ENCODE peak calls at places on chromosomes 12 and 14, in ten cellular contexts. X is kidney epithelial cell, M is fibroblast of the aortic adventitia, K is lung, Y is left ventricle myocardium inferior, E is mesothelial cell of epicardium, W is cardiac fibroblast, Q is stomach, S is H9, P is type B pancreatic cell. Z is an unnamed sample.

GRCh38 chr14:53375573-53375972 is 222.4 kb upstream of the DDHD1 start:
- DNase-seq in E (no peak), W (no peak), M (no peak), Y (no peak), X (no peak), S (no peak), K (no peak), Q (no peak), P (no peak), Z (no peak)

GRCh38 chr14:99042376-99043257 is 229.4 kb downstream of the BCL11B start:
- DNase-seq in Q (peak), K (no peak), M (no peak), P (no peak), Y (no peak), X (no peak), E (no peak), W (no peak), S (no peak), Z (no peak)

GRCh38 chr12:49059385-49060232 is 985 bp downstream of the KMT2D start:
- DNase-seq in P (no peak), Q (no peak), S (no peak), W (peak), X (no peak), M (no peak), E (no peak), K (no peak), Y (no peak), Z (peak)

GRCh38 chr12:263574-263973 is 938 bp upstream of the SLC6A13 start:
- DNase-seq in P (no peak), Q (no peak), W (peak), M (no peak), Y (no peak), X (peak), K (no peak), S (no peak), E (no peak), Z (no peak)

GRCh38 chr12:81261508-81262207 is 183.8 kb downstream of the ACSS3 start:
- DNase-seq in S (no peak), M (no peak), E (no peak), P (no peak), X (no peak), Q (no peak), K (no peak), Y (no peak), W (no peak), Z (no peak)

GRCh38 chr14:104755621-104756020 is 2.7 kb downstream of the SIVA1 start:
- DNase-seq in Q (no peak), X (no peak), K (no peak), S (no peak), Y (no peak), E (no peak), P (no peak), M (no peak), W (no peak), Z (no peak)

GRCh38 chr14:102795060-102795925 is 18.0 kb downstream of the TRAF3 start:
- DNase-seq in E (no peak), K (peak), S (no peak), M (peak), W (peak), Y (peak), Q (peak), P (no peak), X (no peak), Z (peak)

GRCh38 chr14:94665121-94665520 is 52.9 kb downstream of the SERPINA3 start:
- DNase-seq in P (peak), S (no peak), K (no peak), W (peak), E (no peak), X (no peak), Q (no peak), M (peak), Y (no peak), Z (no peak)

GRCh38 chr12:87687362-87687761 is 341.8 kb downstream of the C12orf50 start:
- DNase-seq in X (no peak), Q (no peak), M (peak), Y (no peak), E (no peak), P (no peak), K (no peak), W (peak), S (peak), Z (no peak)

GRCh38 chr14:101604228-101604934 is 43.1 kb downstream of the DIO3 start:
- DNase-seq in P (no peak), W (no peak), K (peak), S (no peak), Y (peak), E (no peak), X (no peak), Q (no peak), M (no peak), Z (no peak)
- TF ChIP-seq CTCF in P (no peak), W (no peak), K (no peak), S (no peak), Y (no peak), E (no peak), X (no peak), Q (no peak), M (no peak), Z (no peak)

DNA sequence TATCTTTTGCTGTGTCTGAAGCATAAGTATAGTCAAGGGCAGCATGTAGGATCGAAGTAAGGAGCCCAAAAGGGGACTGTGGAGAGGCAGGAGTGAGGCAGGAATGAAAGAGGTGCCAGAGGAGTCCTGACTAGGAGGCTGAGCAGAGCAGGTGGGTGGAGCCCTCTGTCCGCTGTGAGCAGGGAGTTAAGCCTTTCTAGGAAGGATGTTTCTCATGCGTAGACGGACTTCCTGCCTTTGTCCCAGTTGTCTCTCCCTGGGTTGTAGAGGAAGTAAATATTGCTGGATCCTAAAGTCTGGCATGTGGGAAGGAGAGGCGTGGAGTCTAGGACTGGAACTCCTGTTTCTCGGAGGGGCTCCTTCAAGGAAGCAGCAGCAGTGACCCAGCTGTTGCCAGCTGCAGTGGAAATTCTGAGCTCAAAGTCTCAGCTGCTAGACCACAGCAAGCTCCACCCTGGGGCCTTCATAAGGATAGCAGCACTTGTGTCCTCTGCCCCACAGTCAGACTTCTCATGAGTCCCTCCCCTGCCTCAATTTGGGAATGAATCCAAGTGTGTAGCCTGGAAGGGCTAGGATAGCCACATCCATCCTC is 44.0 kb downstream of the RBMS2 start:
- DNase-seq in Y (peak), P (no peak), E (no peak), K (peak), Q (peak), X (peak), W (peak), M (peak), S (peak), Z (peak)
- TF ChIP-seq CTCF in Y (peak), P (no peak), E (no peak), K (no peak), Q (no peak), X (no peak), W (no peak), M (peak), S (no peak), Z (no peak)

DNA sequence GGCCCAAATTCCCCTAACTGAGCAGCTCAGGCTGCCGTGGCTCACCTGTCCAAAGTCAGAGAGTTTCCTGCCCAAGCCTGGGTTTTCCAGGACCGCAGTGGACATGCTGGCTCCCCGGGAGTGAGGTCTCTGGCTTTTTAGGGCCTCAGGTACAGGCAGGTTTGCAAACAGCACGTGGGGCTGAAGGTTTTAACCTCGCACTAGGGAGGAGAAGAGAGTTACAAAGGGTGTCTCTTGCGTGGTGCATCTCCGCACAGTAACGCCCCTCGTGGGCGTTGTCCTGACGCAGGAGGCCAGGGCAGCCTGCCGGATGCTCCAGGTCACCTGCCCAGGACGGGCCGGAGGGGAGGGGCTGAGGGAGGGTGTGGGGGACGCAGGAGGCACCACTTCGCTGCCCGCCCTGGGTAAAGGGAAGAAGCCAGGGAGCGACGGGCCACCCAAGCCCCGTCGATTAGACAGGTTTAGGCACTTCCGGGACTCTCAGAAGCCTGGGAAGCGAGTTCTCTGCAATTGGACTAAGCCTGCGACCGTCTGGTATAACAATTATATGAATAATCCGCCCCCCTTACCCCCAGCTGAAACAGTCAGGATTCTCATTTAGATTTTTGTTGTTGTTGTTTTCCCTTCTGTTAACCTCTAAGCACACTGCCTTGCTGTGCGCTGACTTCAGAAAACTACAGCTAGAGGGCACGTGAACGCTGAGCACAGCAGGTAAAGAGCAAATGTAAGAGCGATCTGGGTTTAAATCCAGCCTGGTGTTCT is at the start of gene PAH:
- DNase-seq in Q (peak), E (no peak), K (no peak), X (no peak), M (no peak), Y (no peak), S (peak), W (no peak), P (no peak), Z (no peak)
- TF ChIP-seq CTCF in Q (no peak), E (no peak), K (no peak), X (no peak), M (no peak), Y (no peak), S (peak), W (no peak), P (peak), Z (no peak)

DNA sequence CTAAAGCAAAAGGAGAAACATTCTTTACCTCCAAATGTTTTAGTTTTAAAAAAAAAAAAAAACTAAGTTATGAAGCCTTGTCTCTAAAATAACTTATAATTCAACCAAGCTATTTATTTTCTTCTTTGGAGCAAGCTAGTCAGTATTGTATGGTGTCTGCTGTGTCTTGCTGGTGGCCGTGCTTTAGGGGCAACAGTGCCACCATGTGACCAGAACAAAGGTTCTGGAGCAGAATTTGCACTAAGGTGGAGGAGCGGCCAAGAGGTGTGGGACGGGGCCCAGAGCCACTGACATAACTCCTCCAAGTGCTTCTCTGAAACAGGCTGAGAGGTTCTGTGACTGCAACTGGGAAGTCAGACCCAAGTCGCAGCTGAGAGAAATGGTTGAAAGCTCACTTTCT is 4.5 kb downstream of the FICD start:
- DNase-seq in Q (no peak), Y (no peak), X (no peak), S (peak), K (no peak), E (no peak), M (no peak), P (no peak), W (no peak), Z (no peak)
- TF ChIP-seq CTCF in Q (no peak), Y (no peak), X (peak), S (peak), K (no peak), E (no peak), M (no peak), P (peak), W (no peak), Z (no peak)